ENCODE peak calls at places on chromosomes 4 and X, in six cellular contexts. H is neuronal stem cell; W is right cardiac atrium; P is CD8-positive, alpha-beta T cell; T is mammary epithelial cell; V is naive thymus-derived CD4-positive, alpha-beta T cell. Q is an unnamed sample.

GRCh38 chrX:40171513-40172168 is 73.9 kb upstream of the BCOR start:
- DNase-seq in V (peak; percentile 37), T (no peak), W (no peak), P (peak; percentile 43), H (no peak), Q (peak; percentile 61)

GRCh38 chr4:145299380-145300076 is 119.1 kb upstream of the OTUD4 start:
- DNase-seq in V (peak; percentile 64), P (peak; percentile 34), H (no peak), T (peak; percentile 90), W (no peak), Q (peak; percentile 67)

GRCh38 chrX:130826249-130826648 is 76.8 kb downstream of the ENOX2 start:
- DNase-seq in W (no peak), P (no peak), V (no peak), H (no peak), T (no peak), Q (no peak)

GRCh38 chr4:81566076-81566663 is 94.5 kb upstream of the RASGEF1B start:
- DNase-seq in W (no peak), P (no peak), T (no peak), H (no peak), V (no peak), Q (no peak)

GRCh38 chr4:89283226-89283974 is 24.2 kb downstream of the GPRIN3 start:
- DNase-seq in W (no peak), P (peak; percentile 50), H (no peak), V (no peak), T (peak; percentile 61), Q (peak; percentile 52)

GRCh38 chr4:26402458-26402857 is 81.6 kb downstream of the RBPJ start:
- DNase-seq in T (no peak), P (no peak), W (no peak), V (no peak), H (no peak), Q (no peak)

GRCh38 chrX:104098151-104098808 is 14.0 kb upstream of the ZCCHC18 start:
- DNase-seq in W (peak; percentile 46), T (peak; percentile 73), H (peak; percentile 42), P (peak; percentile 61), V (no peak), Q (peak; percentile 82)

GRCh38 chr4:71545168-71545567 is 206.3 kb downstream of the SLC4A4 start:
- DNase-seq in V (no peak), T (no peak), W (no peak), H (no peak), P (no peak), Q (peak; percentile 85)

GRCh38 chr4:24130637-24131036 is 240.8 kb upstream of the PPARGC1A start:
- DNase-seq in T (no peak), W (no peak), V (no peak), P (no peak), H (no peak), Q (no peak)

GRCh38 chr4:156295676-156296075 is 342.0 kb upstream of the CTSO start:
- DNase-seq in P (no peak), T (no peak), W (no peak), V (no peak), H (no peak), Q (peak; percentile 48)

GRCh38 chr4:156298230-156298629 is 344.6 kb upstream of the CTSO start:
- DNase-seq in T (peak; percentile 52), P (no peak), W (peak; percentile 10), V (no peak), H (peak; percentile 41), Q (peak; percentile 64)

GRCh38 chr4:156293657-156294297 is 340.1 kb upstream of the CTSO start:
- DNase-seq in H (no peak), W (no peak), P (no peak), T (peak; percentile 71), V (no peak), Q (peak; percentile 78)

GRCh38 chr4:156291317-156291716 is 337.7 kb upstream of the CTSO start:
- DNase-seq in H (no peak), T (peak; percentile 16), P (no peak), V (no peak), W (no peak), Q (peak; percentile 35)

GRCh38 chr4:156294577-156294976 is 340.9 kb upstream of the CTSO start:
- DNase-seq in H (peak; percentile 4), W (no peak), V (no peak), P (no peak), T (peak; percentile 69), Q (peak; percentile 73)
- H3K4me1 ChIP-seq in H (peaks cover 1% of the 10 kb centered on the region), W (no peaks in the 10 kb centered on the region), V (no peaks in the 10 kb centered on the region), P (no peaks in the 10 kb centered on the region), T (peaks cover 8% of the 10 kb centered on the region), Q (peaks cover 18% of the 10 kb centered on the region)

GRCh38 chr4:306551-306961 is 1.3 kb upstream of the ZNF732 start:
- DNase-seq in T (no peak), H (no peak), V (no peak), W (no peak), P (no peak), Q (no peak)
- H3K9me3 ChIP-seq in T (peaks cover 2% of the 10 kb centered on the region), H (peaks cover 4% of the 10 kb centered on the region), V (no peaks in the 10 kb centered on the region), W (no peaks in the 10 kb centered on the region), P (peaks cover 5% of the 10 kb centered on the region), Q (peaks cover 30% of the 10 kb centered on the region)

GRCh38 chr4:176790398-176790797 is 2.3 kb downstream of the VEGFC start:
- DNase-seq in W (no peak), P (no peak), H (no peak), V (no peak), T (no peak), Q (no peak)
- H3K4me3 ChIP-seq in W (peak overlapping the region; percentile 41), P (no peak overlapping the region), H (no peak overlapping the region), V (no peak overlapping the region), T (peak overlapping the region; percentile 25), Q (peak overlapping the region; percentile 92)

DNA sequence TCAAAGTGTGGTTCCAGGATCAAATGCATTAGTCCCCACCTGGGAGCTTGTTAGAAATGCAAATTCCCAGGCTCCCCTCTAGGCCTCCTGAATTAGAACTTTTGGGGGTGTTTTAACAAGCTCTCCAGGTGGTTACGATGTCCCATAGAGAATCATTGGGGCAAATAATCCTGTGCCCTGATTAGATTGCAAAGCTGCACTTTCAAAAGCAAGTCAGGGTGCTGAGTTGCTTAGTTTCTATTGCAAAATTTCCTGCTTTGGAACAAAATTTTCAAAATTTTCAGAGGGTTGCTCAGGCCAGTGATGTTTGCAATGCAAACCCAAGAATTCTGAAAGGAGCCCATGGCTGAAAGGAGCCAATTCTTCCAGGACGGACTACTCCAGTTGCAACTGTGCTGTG is 71.0 kb downstream of the MGST2 start:
- DNase-seq in V (no peak), P (no peak), T (no peak), H (no peak), W (no peak), Q (peak; percentile 38)
- H3K4me1 ChIP-seq in V (no peaks in the 10 kb centered on the region), P (peaks cover 7% of the 10 kb centered on the region), T (peaks cover 9% of the 10 kb centered on the region), H (peaks cover 28% of the 10 kb centered on the region), W (peaks cover 9% of the 10 kb centered on the region), Q (peaks cover 54% of the 10 kb centered on the region)

GRCh38 chrX:155435744-155436112 is 22.7 kb downstream of the F8A3 start:
- DNase-seq in P (no peak), V (no peak), T (no peak), H (no peak), W (no peak), Q (no peak)

GRCh38 chrX:155434906-155435743 is 23.3 kb downstream of the F8A3 start:
- DNase-seq in P (no peak), W (peak; percentile 40), H (no peak), T (no peak), V (no peak), Q (peak; percentile 10)

GRCh38 chrX:155441097-155441496 is 17.3 kb downstream of the F8A3 start:
- DNase-seq in W (no peak), P (no peak), H (no peak), T (no peak), V (no peak), Q (no peak)
- H3K9me3 ChIP-seq in W (no peaks in the 10 kb centered on the region), P (no peaks in the 10 kb centered on the region), H (peaks cover 2% of the 10 kb centered on the region), T (peaks cover 34% of the 10 kb centered on the region), V (no peaks in the 10 kb centered on the region), Q (peaks cover 10% of the 10 kb centered on the region)

DNA sequence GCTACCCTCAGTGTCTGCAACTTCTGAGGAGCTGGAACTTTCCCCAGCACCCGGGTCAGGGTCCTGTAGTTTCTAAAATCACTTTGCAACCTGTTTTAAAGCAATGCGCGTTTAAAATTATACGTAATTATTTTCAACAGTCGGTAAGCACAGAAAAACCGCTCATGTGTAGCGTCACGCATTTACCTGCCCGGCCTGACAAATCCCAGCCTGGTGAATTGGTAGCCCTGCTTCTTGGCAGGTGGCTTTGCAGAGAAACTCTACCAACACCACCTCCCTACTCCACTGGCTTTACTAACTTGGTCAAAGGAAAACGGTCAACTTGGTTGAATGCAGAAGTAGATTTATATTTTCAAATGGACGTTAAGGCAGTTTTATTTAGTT is 651 bp downstream of the BANK1 start:
- DNase-seq in T (no peak), P (no peak), H (no peak), V (no peak), W (no peak), Q (no peak)
- H3K4me3 ChIP-seq in T (no peak overlapping the region), P (peak overlapping the region; percentile 39), H (no peak overlapping the region), V (no peak overlapping the region), W (peak overlapping the region; percentile 44), Q (peak overlapping the region; percentile 73)

GRCh38 chrX:19683817-19684216 is 168.5 kb upstream of the MAP3K15 start:
- DNase-seq in W (no peak), P (peak; percentile 44), H (no peak), V (peak; percentile 25), T (no peak), Q (no peak)
- H3K4me1 ChIP-seq in W (peaks cover 4% of the 10 kb centered on the region), P (peaks cover 42% of the 10 kb centered on the region), H (peaks cover 1% of the 10 kb centered on the region), V (peaks cover 30% of the 10 kb centered on the region), T (peaks cover 3% of the 10 kb centered on the region), Q (peaks cover 6% of the 10 kb centered on the region)

DNA sequence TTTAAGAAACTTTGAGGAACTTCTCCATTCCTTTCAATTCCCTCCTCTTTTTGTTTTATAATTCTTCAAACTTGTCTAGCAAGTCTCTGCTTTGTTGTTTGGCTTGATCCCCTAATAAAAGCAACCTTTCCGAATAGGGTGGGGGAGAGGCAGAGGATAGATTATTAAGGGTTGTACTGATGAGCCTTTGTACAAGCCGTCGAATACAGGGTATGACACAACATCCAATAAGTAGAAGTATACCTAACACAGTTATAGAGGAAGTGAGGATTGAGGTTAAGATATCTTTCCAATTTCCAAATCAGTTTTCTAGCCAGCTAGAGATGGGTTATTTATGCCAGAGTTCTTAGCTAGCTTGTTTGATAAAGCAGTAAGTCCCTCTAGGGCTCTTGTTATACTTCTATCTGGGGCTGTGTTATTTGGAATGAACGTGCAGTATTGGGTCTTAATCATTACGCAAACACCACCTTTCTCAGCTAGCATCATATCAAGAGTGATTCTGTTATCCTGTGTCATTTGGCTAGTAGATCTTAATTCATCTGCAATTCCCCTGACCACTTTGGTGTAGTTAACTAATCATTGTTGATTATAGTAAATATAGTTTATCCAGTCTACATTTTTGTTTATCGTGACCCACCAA is 18.5 kb downstream of the METAP1 start:
- DNase-seq in P (no peak), V (no peak), W (no peak), H (no peak), T (no peak), Q (no peak)
- H3K9me3 ChIP-seq in P (no peaks in the 10 kb centered on the region), V (no peaks in the 10 kb centered on the region), W (no peaks in the 10 kb centered on the region), H (peaks cover 7% of the 10 kb centered on the region), T (peaks cover 3% of the 10 kb centered on the region), Q (no peaks in the 10 kb centered on the region)

GRCh38 chr4:87326460-87326859 is 3.8 kb upstream of the HSD17B13 start:
- DNase-seq in H (no peak), P (no peak), T (no peak), V (no peak), W (no peak), Q (no peak)

GRCh38 chr4:87322754-87323153 is at the start of gene HSD17B13:
- DNase-seq in H (no peak), T (no peak), W (no peak), V (no peak), P (no peak), Q (no peak)

GRCh38 chr4:87316961-87317360 is 5.7 kb downstream of the HSD17B13 start:
- DNase-seq in H (no peak), T (no peak), V (no peak), W (no peak), P (no peak), Q (no peak)

GRCh38 chr4:87317527-87317926 is 5.2 kb downstream of the HSD17B13 start:
- DNase-seq in V (no peak), T (peak; percentile 35), H (no peak), P (no peak), W (no peak), Q (no peak)

GRCh38 chr4:87321888-87322287 is 794 bp downstream of the HSD17B13 start:
- DNase-seq in V (no peak), H (no peak), W (no peak), T (no peak), P (no peak), Q (no peak)
- H3K4me3 ChIP-seq in V (no peak overlapping the region), H (no peak overlapping the region), W (no peak overlapping the region), T (no peak overlapping the region), P (no peak overlapping the region), Q (no peak overlapping the region)

Q was measured in adipocyte.